ENCODE peak calls at places on chromosomes 16 and 17, in five cellular contexts. One of them, this sample, is unnamed.

GRCh38 chr17:79774561-79774975 is 3.4 kb upstream of the CBX2 start:
- DNase-seq in mesendoderm: no peak
- DNase-seq in H7: peak
- DNase-seq in CD4-positive, CD25-positive, alpha-beta regulatory T cell: no peak
- DNase-seq in psoas muscle: no peak
- DNase-seq in this sample: no peak

GRCh38 chr17:72846399-72846798 is 246.1 kb downstream of the SLC39A11 start:
- DNase-seq in mesendoderm: no peak
- DNase-seq in H7: no peak
- DNase-seq in CD4-positive, CD25-positive, alpha-beta regulatory T cell: no peak
- DNase-seq in psoas muscle: no peak
- DNase-seq in this sample: no peak

GRCh38 chr17:17782425-17783120 is 54.2 kb downstream of the SREBF1 start:
- DNase-seq in mesendoderm: peak
- DNase-seq in H7: peak
- DNase-seq in CD4-positive, CD25-positive, alpha-beta regulatory T cell: no peak
- DNase-seq in psoas muscle: peak
- DNase-seq in this sample: peak

GRCh38 chr17:64148017-64148631 is 18.2 kb upstream of the ERN1 start:
- DNase-seq in mesendoderm: peak
- DNase-seq in H7: peak
- DNase-seq in CD4-positive, CD25-positive, alpha-beta regulatory T cell: no peak
- DNase-seq in psoas muscle: no peak
- DNase-seq in this sample: peak

GRCh38 chr17:38883592-38884526 is 14.0 kb downstream of the LASP1 start:
- DNase-seq in mesendoderm: peak
- DNase-seq in H7: no peak
- DNase-seq in CD4-positive, CD25-positive, alpha-beta regulatory T cell: no peak
- DNase-seq in psoas muscle: no peak
- DNase-seq in this sample: no peak

GRCh38 chr17:48004973-48005372 is 32.6 kb downstream of the COPZ2 start:
- DNase-seq in mesendoderm: no peak
- DNase-seq in H7: no peak
- DNase-seq in CD4-positive, CD25-positive, alpha-beta regulatory T cell: no peak
- DNase-seq in psoas muscle: no peak
- DNase-seq in this sample: no peak

GRCh38 chr17:72545756-72546155 is 424.9 kb downstream of the SOX9 start:
- DNase-seq in mesendoderm: no peak
- DNase-seq in H7: no peak
- DNase-seq in CD4-positive, CD25-positive, alpha-beta regulatory T cell: no peak
- DNase-seq in psoas muscle: no peak
- DNase-seq in this sample: no peak

GRCh38 chr16:3824121-3824795 is 56.3 kb downstream of the CREBBP start:
- DNase-seq in mesendoderm: no peak
- DNase-seq in H7: no peak
- DNase-seq in CD4-positive, CD25-positive, alpha-beta regulatory T cell: no peak
- DNase-seq in psoas muscle: no peak
- DNase-seq in this sample: no peak

DNA sequence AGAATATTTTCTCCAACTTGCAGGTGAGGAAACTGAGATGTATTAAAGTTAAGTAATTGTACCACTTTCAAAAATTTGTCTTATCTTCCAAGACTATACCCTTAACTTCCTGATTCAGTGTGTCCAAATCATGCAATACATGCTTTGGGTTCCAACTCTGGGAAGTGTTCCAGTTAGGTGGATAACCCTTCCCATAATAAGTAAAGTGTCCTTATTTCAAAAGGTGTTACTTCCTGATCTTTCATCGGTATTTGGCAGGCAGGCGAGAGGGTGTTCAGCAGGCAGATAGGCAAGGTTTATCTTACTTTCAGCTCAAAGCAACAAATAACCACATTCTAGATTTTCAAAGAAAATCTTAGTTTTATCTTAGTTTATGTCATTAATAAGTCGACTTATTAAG is 46.3 kb upstream of the ARHGAP44 start:
- DNase-seq in mesendoderm: peak
- DNase-seq in H7: no peak
- DNase-seq in CD4-positive, CD25-positive, alpha-beta regulatory T cell: no peak
- DNase-seq in psoas muscle: no peak
- DNase-seq in this sample: no peak
- H3K4me3 ChIP-seq in mesendoderm: no peak
- H3K4me3 ChIP-seq in H7: no peak
- H3K4me3 ChIP-seq in CD4-positive, CD25-positive, alpha-beta regulatory T cell: no peak
- H3K4me3 ChIP-seq in psoas muscle: no peak
- H3K4me3 ChIP-seq in this sample: no peak

GRCh38 chr16:88655733-88656281 is 5.0 kb upstream of the CYBA start:
- DNase-seq in mesendoderm: no peak
- DNase-seq in H7: no peak
- DNase-seq in CD4-positive, CD25-positive, alpha-beta regulatory T cell: no peak
- DNase-seq in psoas muscle: no peak
- DNase-seq in this sample: no peak

GRCh38 chr16:88654363-88655052 is 3.7 kb upstream of the CYBA start:
- DNase-seq in mesendoderm: no peak
- DNase-seq in H7: no peak
- DNase-seq in CD4-positive, CD25-positive, alpha-beta regulatory T cell: no peak
- DNase-seq in psoas muscle: no peak
- DNase-seq in this sample: no peak

GRCh38 chr16:88656291-88656980 is 5.6 kb upstream of the CYBA start:
- DNase-seq in mesendoderm: no peak
- DNase-seq in H7: no peak
- DNase-seq in CD4-positive, CD25-positive, alpha-beta regulatory T cell: no peak
- DNase-seq in psoas muscle: no peak
- DNase-seq in this sample: no peak

GRCh38 chr16:88653606-88654362 is 2.9 kb upstream of the CYBA start:
- DNase-seq in mesendoderm: no peak
- DNase-seq in H7: no peak
- DNase-seq in CD4-positive, CD25-positive, alpha-beta regulatory T cell: no peak
- DNase-seq in psoas muscle: no peak
- DNase-seq in this sample: no peak

GRCh38 chr16:88655053-88655732 is 4.3 kb upstream of the CYBA start:
- DNase-seq in mesendoderm: no peak
- DNase-seq in H7: no peak
- DNase-seq in CD4-positive, CD25-positive, alpha-beta regulatory T cell: no peak
- DNase-seq in psoas muscle: no peak
- DNase-seq in this sample: no peak
- H3K4me3 ChIP-seq in mesendoderm: no peak
- H3K4me3 ChIP-seq in H7: no peak
- H3K4me3 ChIP-seq in CD4-positive, CD25-positive, alpha-beta regulatory T cell: no peak
- H3K4me3 ChIP-seq in psoas muscle: no peak
- H3K4me3 ChIP-seq in this sample: no peak

DNA sequence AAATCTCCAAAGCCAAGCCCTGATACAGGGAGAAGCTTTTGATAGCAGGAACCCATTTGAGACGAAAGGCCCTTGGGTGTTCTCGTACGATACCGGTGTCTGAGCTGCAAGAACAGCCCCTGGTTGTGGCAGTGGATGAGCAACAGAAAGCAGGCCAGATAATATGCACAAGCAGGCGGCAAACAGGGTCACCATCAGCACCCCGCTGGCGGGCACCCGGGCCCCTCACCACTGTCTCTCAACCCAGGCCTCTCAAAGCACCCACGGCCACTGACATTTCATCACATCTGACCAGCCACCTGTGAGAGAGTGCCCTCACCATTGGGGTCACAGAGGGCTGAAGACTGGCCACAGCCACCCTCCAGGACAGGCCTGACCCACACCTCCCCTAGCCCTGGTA is 230.4 kb downstream of the C16orf78 start:
- DNase-seq in mesendoderm: no peak
- DNase-seq in H7: no peak
- DNase-seq in CD4-positive, CD25-positive, alpha-beta regulatory T cell: no peak
- DNase-seq in psoas muscle: no peak
- DNase-seq in this sample: no peak
- H3K4me3 ChIP-seq in mesendoderm: no peak
- H3K4me3 ChIP-seq in H7: no peak
- H3K4me3 ChIP-seq in CD4-positive, CD25-positive, alpha-beta regulatory T cell: no peak
- H3K4me3 ChIP-seq in psoas muscle: no peak
- H3K4me3 ChIP-seq in this sample: no peak

GRCh38 chr17:76869878-76870714 is 1.9 kb downstream of the MGAT5B start:
- DNase-seq in mesendoderm: peak
- DNase-seq in H7: peak
- DNase-seq in CD4-positive, CD25-positive, alpha-beta regulatory T cell: no peak
- DNase-seq in psoas muscle: no peak
- DNase-seq in this sample: no peak

GRCh38 chr17:76869209-76869877 is 1.1 kb downstream of the MGAT5B start:
- DNase-seq in mesendoderm: no peak
- DNase-seq in H7: peak
- DNase-seq in CD4-positive, CD25-positive, alpha-beta regulatory T cell: no peak
- DNase-seq in psoas muscle: no peak
- DNase-seq in this sample: no peak

GRCh38 chr17:76867578-76868175 is 527 bp upstream of the MGAT5B start:
- DNase-seq in mesendoderm: peak
- DNase-seq in H7: peak
- DNase-seq in CD4-positive, CD25-positive, alpha-beta regulatory T cell: no peak
- DNase-seq in psoas muscle: no peak
- DNase-seq in this sample: no peak

GRCh38 chr17:76868176-76868668 is at the start of gene MGAT5B:
- DNase-seq in mesendoderm: peak
- DNase-seq in H7: peak
- DNase-seq in CD4-positive, CD25-positive, alpha-beta regulatory T cell: peak
- DNase-seq in psoas muscle: peak
- DNase-seq in this sample: peak

GRCh38 chr17:76868669-76869208 is 535 bp downstream of the MGAT5B start:
- DNase-seq in mesendoderm: no peak
- DNase-seq in H7: peak
- DNase-seq in CD4-positive, CD25-positive, alpha-beta regulatory T cell: no peak
- DNase-seq in psoas muscle: no peak
- DNase-seq in this sample: no peak
- H3K4me3 ChIP-seq in mesendoderm: no peak
- H3K4me3 ChIP-seq in H7: peak
- H3K4me3 ChIP-seq in CD4-positive, CD25-positive, alpha-beta regulatory T cell: no peak
- H3K4me3 ChIP-seq in psoas muscle: peak
- H3K4me3 ChIP-seq in this sample: no peak

GRCh38 chr16:1443403-1443973 is 868 bp downstream of the CCDC154 start:
- DNase-seq in mesendoderm: no peak
- DNase-seq in H7: peak
- DNase-seq in CD4-positive, CD25-positive, alpha-beta regulatory T cell: no peak
- DNase-seq in psoas muscle: no peak
- DNase-seq in this sample: no peak

GRCh38 chr16:1443980-1444729 is at the start of gene CCDC154:
- DNase-seq in mesendoderm: no peak
- DNase-seq in H7: peak
- DNase-seq in CD4-positive, CD25-positive, alpha-beta regulatory T cell: no peak
- DNase-seq in psoas muscle: no peak
- DNase-seq in this sample: no peak

GRCh38 chr16:1446296-1447080 is 2.1 kb upstream of the CCDC154 start:
- DNase-seq in mesendoderm: no peak
- DNase-seq in H7: no peak
- DNase-seq in CD4-positive, CD25-positive, alpha-beta regulatory T cell: no peak
- DNase-seq in psoas muscle: no peak
- DNase-seq in this sample: no peak

GRCh38 chr16:1445518-1446197 is 1.3 kb upstream of the CCDC154 start:
- DNase-seq in mesendoderm: no peak
- DNase-seq in H7: no peak
- DNase-seq in CD4-positive, CD25-positive, alpha-beta regulatory T cell: no peak
- DNase-seq in psoas muscle: no peak
- DNase-seq in this sample: no peak

DNA sequence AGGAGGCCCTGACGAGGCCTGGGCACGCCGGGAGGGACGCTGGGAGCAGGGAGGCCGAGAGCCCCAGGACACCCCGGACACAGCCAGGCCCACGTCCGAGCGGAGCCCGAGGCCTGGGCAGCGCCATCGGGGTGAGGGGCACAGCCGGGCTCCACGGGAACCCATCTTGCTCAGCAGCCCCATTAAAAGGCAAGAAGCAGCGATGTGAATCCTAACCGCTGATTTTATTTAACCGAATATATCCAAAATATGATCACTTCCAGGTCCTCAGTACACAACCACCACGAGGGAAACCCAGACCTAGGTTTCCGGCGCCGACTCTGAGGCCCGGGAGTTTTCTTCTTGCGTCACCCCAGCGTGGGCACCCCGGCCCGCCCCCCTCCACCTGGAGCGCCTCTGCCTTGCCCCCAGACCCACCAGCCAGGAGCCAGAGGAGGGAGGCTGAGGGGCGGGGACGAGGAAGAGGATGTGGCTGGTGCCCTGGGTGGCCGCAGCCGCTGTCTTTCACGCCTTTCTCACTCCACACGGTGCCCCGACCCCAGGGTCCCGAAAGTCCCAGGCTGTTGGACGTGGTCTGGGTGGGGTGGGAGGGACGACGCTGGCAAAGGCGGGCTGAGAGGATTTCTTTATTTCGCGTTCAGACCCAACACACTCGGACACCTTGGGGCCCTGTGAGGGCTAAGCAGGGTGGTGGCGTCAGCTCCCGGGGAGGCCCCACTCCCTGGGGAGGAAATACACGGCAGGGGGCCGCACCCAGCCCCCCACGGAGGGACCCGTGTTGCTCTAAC is 568 bp upstream of the CCDC154 start:
- DNase-seq in mesendoderm: no peak
- DNase-seq in H7: no peak
- DNase-seq in CD4-positive, CD25-positive, alpha-beta regulatory T cell: no peak
- DNase-seq in psoas muscle: no peak
- DNase-seq in this sample: no peak
- H3K4me3 ChIP-seq in mesendoderm: no peak
- H3K4me3 ChIP-seq in H7: no peak
- H3K4me3 ChIP-seq in CD4-positive, CD25-positive, alpha-beta regulatory T cell: no peak
- H3K4me3 ChIP-seq in psoas muscle: no peak
- H3K4me3 ChIP-seq in this sample: no peak

DNA sequence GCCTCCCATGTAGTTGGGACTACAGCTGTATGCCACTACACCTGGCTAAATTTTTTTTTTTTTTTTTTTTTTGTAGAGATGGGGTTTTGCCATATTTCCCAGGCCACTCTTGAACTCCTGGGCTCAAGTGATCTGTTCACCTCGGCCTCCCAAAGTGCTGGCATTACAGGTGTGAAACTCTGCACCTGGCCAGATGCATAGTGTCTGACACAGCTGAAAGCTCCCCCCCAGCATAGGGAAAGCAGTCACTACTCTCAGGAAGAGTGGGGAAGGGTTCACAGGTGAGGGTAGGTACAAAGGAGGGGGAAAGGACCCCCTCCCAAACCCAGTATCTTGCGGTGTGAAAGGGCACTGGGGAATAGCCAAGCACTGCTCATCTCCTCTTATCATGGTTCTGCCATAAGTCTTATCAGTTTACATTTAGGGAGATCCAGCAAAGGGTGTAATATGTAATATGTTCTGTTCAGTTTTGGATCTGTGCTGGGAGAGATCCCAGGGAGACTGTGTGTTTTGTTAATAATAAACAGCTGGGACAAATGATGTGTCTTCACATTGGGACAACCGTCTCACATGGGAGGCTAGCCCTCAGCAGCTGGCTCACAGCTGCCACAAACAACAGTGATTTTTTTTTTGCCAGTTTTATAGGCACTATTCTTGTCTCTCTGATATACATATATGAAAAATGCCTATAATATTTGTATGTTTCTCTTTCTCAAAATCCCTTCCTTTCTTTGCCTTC is 6.8 kb upstream of the CAVIN1 start:
- DNase-seq in mesendoderm: no peak
- DNase-seq in H7: no peak
- DNase-seq in CD4-positive, CD25-positive, alpha-beta regulatory T cell: no peak
- DNase-seq in psoas muscle: no peak
- DNase-seq in this sample: no peak
- H3K4me3 ChIP-seq in mesendoderm: no peak
- H3K4me3 ChIP-seq in H7: no peak
- H3K4me3 ChIP-seq in CD4-positive, CD25-positive, alpha-beta regulatory T cell: no peak
- H3K4me3 ChIP-seq in psoas muscle: no peak
- H3K4me3 ChIP-seq in this sample: no peak

DNA sequence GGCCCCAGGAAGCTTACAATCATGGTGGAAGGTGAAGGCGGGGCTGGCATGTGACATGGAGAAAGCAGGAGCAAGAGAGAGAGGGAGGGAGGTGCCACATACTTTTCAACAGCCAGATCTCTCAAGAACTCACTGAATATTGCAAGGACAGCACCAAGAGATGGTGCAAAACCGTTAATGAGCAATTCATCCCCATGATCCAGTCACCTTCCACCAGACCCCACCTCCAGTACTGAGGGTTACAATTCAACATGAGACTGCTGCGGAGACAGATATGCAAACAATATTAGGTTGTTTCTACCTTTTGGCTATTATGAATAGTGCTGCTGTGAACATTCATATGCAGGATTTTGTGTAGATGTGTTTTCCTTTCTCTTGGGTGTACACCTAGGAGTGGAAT is 28.7 kb downstream of the PLCG2 start:
- DNase-seq in mesendoderm: peak
- DNase-seq in H7: no peak
- DNase-seq in CD4-positive, CD25-positive, alpha-beta regulatory T cell: no peak
- DNase-seq in psoas muscle: no peak
- DNase-seq in this sample: peak
- H3K4me3 ChIP-seq in mesendoderm: no peak
- H3K4me3 ChIP-seq in H7: no peak
- H3K4me3 ChIP-seq in CD4-positive, CD25-positive, alpha-beta regulatory T cell: no peak
- H3K4me3 ChIP-seq in psoas muscle: no peak
- H3K4me3 ChIP-seq in this sample: peak